ENCODE peak calls at places on chromosomes 13 and 19, in nine cellular contexts. V, F, K, C, Q, A, P, Y and G are unnamed samples.

GRCh38 chr19:19261350-19262189 is 11.5 kb downstream of the TM6SF2 start:
- DNase-seq in K (no peak), A (no peak), P (no peak), Y (no peak), V (no peak), C (no peak), Q (no peak), F (no peak), G (no peak)

GRCh38 chr13:48741377-48741776 is 87.6 kb downstream of the CYSLTR2 start:
- DNase-seq in Y (no peak), F (no peak), V (no peak), K (no peak), Q (no peak), A (no peak), C (no peak), P (peak), G (no peak)

GRCh38 chr13:100520936-100521765 is 67.4 kb downstream of the GGACT start:
- DNase-seq in C (no peak), Q (no peak), Y (no peak), P (no peak), F (no peak), K (no peak), A (no peak), V (no peak), G (peak)

GRCh38 chr19:19053508-19054314 is 10.1 kb upstream of the SLC25A42 start:
- DNase-seq in C (peak), Q (peak), K (peak), A (no peak), F (peak), P (peak), V (peak), Y (peak), G (no peak)

GRCh38 chr19:3100331-3100730 is 6.2 kb downstream of the GNA11 start:
- DNase-seq in K (no peak), A (no peak), V (no peak), Y (no peak), P (no peak), F (no peak), Q (no peak), C (no peak), G (no peak)

GRCh38 chr13:82713681-82714405 is 1168.4 kb downstream of the SLITRK1 start:
- DNase-seq in F (no peak), Y (no peak), Q (no peak), C (no peak), V (no peak), P (peak), K (no peak), A (no peak), G (no peak)

GRCh38 chr13:90185734-90186133 is 1161.8 kb upstream of the MIR17HG start:
- DNase-seq in F (no peak), Y (no peak), A (no peak), P (no peak), V (no peak), K (no peak), C (no peak), Q (no peak), G (no peak)

GRCh38 chr13:53005631-53006030 is 23.0 kb upstream of the OLFM4 start:
- DNase-seq in C (no peak), A (no peak), P (no peak), K (no peak), F (no peak), Y (no peak), Q (no peak), V (no peak), G (no peak)

GRCh38 chr19:40584007-40584406 is 7.3 kb downstream of the SHKBP1 start:
- DNase-seq in A (no peak), K (no peak), V (no peak), P (no peak), F (no peak), Q (no peak), Y (no peak), C (peak), G (no peak)

GRCh38 chr13:110396913-110397379 is 89.9 kb downstream of the COL4A2 start:
- DNase-seq in K (peak), P (peak), Q (peak), Y (no peak), A (no peak), V (no peak), C (peak), F (peak), G (no peak)

GRCh38 chr13:102097708-102098107 is 304.1 kb downstream of the FGF14 start:
- DNase-seq in Q (no peak), P (no peak), Y (no peak), F (no peak), K (no peak), A (no peak), V (no peak), C (no peak), G (no peak)

GRCh38 chr19:4443188-4443587 is 14.4 kb downstream of the UBXN6 start:
- DNase-seq in K (no peak), Q (no peak), Y (no peak), C (no peak), V (no peak), F (no peak), P (no peak), A (no peak), G (no peak)

GRCh38 chr19:32537626-32538025 is 43.4 kb upstream of the PDCD5 start:
- DNase-seq in Q (no peak), F (no peak), P (no peak), K (no peak), C (no peak), V (no peak), A (no peak), Y (no peak), G (no peak)

GRCh38 chr19:14649020-14649419 is 25.6 kb downstream of the ADGRE3 start:
- DNase-seq in Q (no peak), F (no peak), C (no peak), K (no peak), A (no peak), Y (no peak), P (no peak), V (no peak), G (no peak)

GRCh38 chr13:73913043-73913740 is 221.0 kb downstream of the KLF12 start:
- DNase-seq in F (no peak), V (no peak), Q (no peak), A (no peak), C (no peak), P (peak), Y (no peak), K (no peak), G (no peak)

GRCh38 chr13:25922373-25922772 is 129.4 kb downstream of the SHISA2 start:
- DNase-seq in A (no peak), K (no peak), Y (no peak), P (no peak), F (no peak), V (no peak), Q (no peak), C (no peak), G (no peak)

GRCh38 chr13:21149568-21149967 is 26.8 kb downstream of the SKA3 start:
- DNase-seq in F (no peak), Y (no peak), C (no peak), A (no peak), P (peak), Q (no peak), V (no peak), K (no peak), G (no peak)

GRCh38 chr19:4534836-4535658 is at the start of gene PLIN5:
- DNase-seq in C (peak), P (peak), K (peak), Y (peak), A (peak), V (peak), F (peak), Q (peak), G (peak)

GRCh38 chr13:48890386-48890785 is 85.3 kb upstream of the FNDC3A start:
- DNase-seq in Q (no peak), P (no peak), V (no peak), F (no peak), C (no peak), Y (no peak), K (no peak), A (no peak), G (no peak)

GRCh38 chr19:14347999-14348889 is 33.0 kb upstream of the ADGRE5 start:
- DNase-seq in C (peak), V (peak), P (peak), Y (peak), K (peak), Q (peak), A (peak), F (peak), G (peak)

GRCh38 chr19:42487025-42487797 is 41.1 kb downstream of the CEACAM1 start:
- DNase-seq in V (no peak), K (no peak), F (no peak), Y (no peak), A (no peak), Q (no peak), C (no peak), P (no peak), G (no peak)

GRCh38 chr19:42081584-42082258 is 5.8 kb downstream of the ZNF574 start:
- DNase-seq in F (no peak), Y (no peak), Q (no peak), C (peak), K (no peak), V (no peak), P (peak), A (no peak), G (no peak)

GRCh38 chr19:38216785-38217746 is 7.0 kb downstream of the DPF1 start:
- DNase-seq in F (no peak), V (no peak), A (no peak), P (no peak), C (no peak), Q (no peak), Y (no peak), K (no peak), G (no peak)

GRCh38 chr19:49672131-49672919 is 4.7 kb upstream of the PRMT1 start:
- DNase-seq in F (peak), P (peak), K (peak), A (peak), C (peak), Y (peak), Q (peak), V (peak), G (peak)

GRCh38 chr19:15779756-15780476 is 7.5 kb upstream of the OR10H5 start:
- DNase-seq in V (no peak), A (peak), F (peak), P (peak), K (peak), C (peak), Y (no peak), Q (peak), G (no peak)

GRCh38 chr19:18070181-18070580 is 16.6 kb downstream of the IL12RB1 start:
- DNase-seq in C (no peak), Q (no peak), V (no peak), K (no peak), A (no peak), Y (no peak), F (no peak), P (no peak), G (no peak)

GRCh38 chr13:43390101-43390500 is 366.7 kb downstream of the DNAJC15 start:
- DNase-seq in A (no peak), K (no peak), V (no peak), Y (no peak), P (peak), Q (no peak), F (no peak), C (no peak), G (no peak)

GRCh38 chr13:94860981-94861407 is 148.6 kb upstream of the SOX21 start:
- DNase-seq in V (no peak), P (peak), C (no peak), F (no peak), K (no peak), Y (no peak), A (no peak), Q (no peak), G (no peak)

GRCh38 chr13:111336666-111337065 is 16.2 kb downstream of the TEX29 start:
- DNase-seq in F (no peak), K (no peak), Y (no peak), C (no peak), A (no peak), P (peak), V (no peak), Q (no peak), G (no peak)

GRCh38 chr19:16951529-16951928 is 62.7 kb downstream of the F2RL3 start:
- DNase-seq in Y (no peak), K (no peak), F (no peak), Q (no peak), C (no peak), V (no peak), A (no peak), P (no peak), G (peak)

GRCh38 chr19:18669524-18669817 is 14.0 kb upstream of the CRTC1 start:
- DNase-seq in Y (no peak), P (no peak), C (no peak), K (no peak), A (no peak), V (no peak), Q (no peak), F (no peak), G (no peak)

GRCh38 chr19:14475251-14476073 is at the start of gene PTGER1:
- DNase-seq in Y (no peak), V (peak), K (no peak), Q (no peak), F (no peak), A (no peak), C (peak), P (peak), G (no peak)

GRCh38 chr19:58228584-58229254 is at the start of gene ZNF544:
- DNase-seq in Y (peak), F (peak), P (peak), V (peak), K (peak), A (peak), C (peak), Q (peak), G (peak)
- TF ChIP-seq CTCF in Y (no peak), F (no peak), P (peak), V (peak), K (no peak), A (no peak), C (no peak), Q (peak), G (peak)

GRCh38 chr19:34480971-34481821 is at the start of gene WTIP:
- DNase-seq in K (peak), F (peak), Y (peak), Q (peak), V (peak), A (peak), C (peak), P (peak), G (peak)
- TF ChIP-seq CTCF in K (no peak), F (no peak), Y (peak), Q (no peak), V (no peak), A (no peak), C (no peak), P (no peak), G (no peak)

GRCh38 chr13:35143123-35143522 is 201.1 kb downstream of the NBEA start:
- DNase-seq in V (no peak), P (peak), C (no peak), K (no peak), Q (no peak), Y (no peak), F (no peak), A (no peak), G (no peak)
- TF ChIP-seq CTCF in V (no peak), P (no peak), C (no peak), K (no peak), Q (no peak), Y (no peak), F (no peak), A (no peak), G (no peak)

GRCh38 chr13:23741879-23742510 is 147.2 kb downstream of the MIPEP start:
- DNase-seq in F (no peak), A (no peak), Q (no peak), P (no peak), Y (no peak), V (peak), K (no peak), C (peak), G (no peak)
- TF ChIP-seq CTCF in F (no peak), A (no peak), Q (peak), P (peak), Y (peak), V (peak), K (peak), C (peak), G (peak)